ENCODE peak calls at places on chromosomes 16 and 17, in four cellular contexts. N is K562, Z is WTC11, X is H1. Y is an unnamed sample.
A peak's percentile ranks its signal among the peaks of the same experiment; 100 is the strongest.

GRCh38 chr17:76683921-76684745 is 26.6 kb downstream of the MXRA7 start:
- DNase-seq in N (no peak), Z (no peak), X (no peak), Y (no peak)

GRCh38 chr16:7090628-7091115 is 242.0 kb upstream of the RBFOX1 start:
- DNase-seq in N (no peak), Z (no peak), X (no peak), Y (no peak)

GRCh38 chr17:74856113-74856512 is 3.6 kb downstream of the GRIN2C start:
- DNase-seq in N (no peak), Z (no peak), X (no peak), Y (no peak)

GRCh38 chr16:1058216-1058615 is 14.3 kb upstream of the SSTR5 start:
- DNase-seq in N (no peak), Z (no peak), X (no peak), Y (no peak)

GRCh38 chr17:69286257-69286656 is 40.7 kb downstream of the ABCA5 start:
- DNase-seq in N (no peak), Z (no peak), X (no peak), Y (no peak)

GRCh38 chr17:41464682-41465081 is 2.5 kb downstream of the KRT32 start:
- DNase-seq in N (no peak), Z (no peak), X (no peak), Y (no peak)

GRCh38 chr17:38898291-38898679 is 27.1 kb upstream of the LASP1NB start:
- DNase-seq in N (no peak), Z (no peak), X (no peak), Y (no peak)

GRCh38 chr16:27189335-27189972 is 13.9 kb upstream of the KDM8 start:
- DNase-seq in N (no peak), Z (peak; percentile 50), X (peak; percentile 52), Y (no peak)

GRCh38 chr17:50128441-50129302 is 1.3 kb downstream of the SAMD14 start:
- DNase-seq in N (no peak), Z (peak; percentile 65), X (peak; percentile 84), Y (no peak)

GRCh38 chr16:87350681-87351319 is 32.8 kb downstream of the FBXO31 start:
- DNase-seq in N (no peak), Z (no peak), X (no peak), Y (no peak)

GRCh38 chr17:39229274-39229913 is 3.6 kb upstream of the STAC2 start:
- DNase-seq in N (no peak), Z (no peak), X (no peak), Y (no peak)

GRCh38 chr17:80279895-80280294 is 19.2 kb downstream of the RNF213 start:
- DNase-seq in N (no peak), Z (no peak), X (no peak), Y (no peak)

GRCh38 chr17:82242977-82243647 is 14.3 kb downstream of the SLC16A3 start:
- DNase-seq in N (no peak), Z (no peak), X (no peak), Y (no peak)

GRCh38 chr16:2949705-2950399 is 14.2 kb upstream of the KREMEN2 start:
- DNase-seq in N (no peak), Z (no peak), X (no peak), Y (no peak)

GRCh38 chr16:27795992-27796614 is 246.2 kb downstream of the KATNIP start:
- DNase-seq in N (peak; percentile 69), Z (peak; percentile 85), X (peak; percentile 91), Y (no peak)

GRCh38 chr16:23948949-23949392 is 113.2 kb downstream of the PRKCB start:
- DNase-seq in N (no peak), Z (no peak), X (no peak), Y (no peak)

GRCh38 chr17:4492762-4493561 is 5.7 kb upstream of the SPNS2 start:
- DNase-seq in N (peak; percentile 73), Z (peak; percentile 91), X (peak; percentile 91), Y (no peak)

GRCh38 chr17:9908649-9909042 is 3.6 kb upstream of the RCVRN start:
- DNase-seq in N (no peak), Z (no peak), X (no peak), Y (no peak)

GRCh38 chr16:75244844-75245758 is 6.3 kb downstream of the BCAR1 start:
- DNase-seq in N (no peak), Z (peak; percentile 68), X (no peak), Y (no peak)

GRCh38 chr17:58412910-58413630 is 4.3 kb downstream of the RNF43 start:
- DNase-seq in N (no peak), Z (no peak), X (no peak), Y (no peak)

GRCh38 chr16:9904526-9904925 is 277.7 kb downstream of the GRIN2A start:
- DNase-seq in N (no peak), Z (no peak), X (no peak), Y (no peak)

GRCh38 chr17:30415491-30415890 is 36.8 kb downstream of the CPD start:
- DNase-seq in N (no peak), Z (no peak), X (no peak), Y (no peak)

GRCh38 chr17:40058151-40058784 is 4.1 kb upstream of the MED24 start:
- DNase-seq in N (no peak), Z (no peak), X (no peak), Y (no peak)

GRCh38 chr17:75093543-75094158 is 5.9 kb downstream of the SLC16A5 start:
- DNase-seq in N (no peak), Z (no peak), X (no peak), Y (no peak)

GRCh38 chr17:66725956-66726355 is 109.0 kb upstream of the CACNG5 start:
- DNase-seq in N (no peak), Z (no peak), X (no peak), Y (no peak)

GRCh38 chr16:22190169-22191088 is 15.6 kb upstream of the EEF2K start:
- DNase-seq in N (peak; percentile 94), Z (peak; percentile 100), X (peak; percentile 100), Y (peak; percentile 98)

GRCh38 chr16:67230809-67231660 is 4.1 kb downstream of the TMEM208 start:
- DNase-seq in N (no peak), Z (no peak), X (no peak), Y (no peak)

GRCh38 chr17:54900457-54901229 is at the start of gene TOM1L1:
- DNase-seq in N (peak; percentile 82), Z (peak; percentile 81), X (peak; percentile 84), Y (no peak)

GRCh38 chr17:82237746-82238561 is 9.1 kb downstream of the SLC16A3 start:
- DNase-seq in N (no peak), Z (no peak), X (no peak), Y (no peak)

GRCh38 chr17:40678902-40679522 is 14.0 kb upstream of the KRT222 start:
- DNase-seq in N (no peak), Z (no peak), X (no peak), Y (no peak)

GRCh38 chr17:37490638-37491614 is 1.2 kb downstream of the DUSP14 start:
- DNase-seq in N (peak; percentile 55), Z (peak; percentile 41), X (peak; percentile 54), Y (no peak)

DNA sequence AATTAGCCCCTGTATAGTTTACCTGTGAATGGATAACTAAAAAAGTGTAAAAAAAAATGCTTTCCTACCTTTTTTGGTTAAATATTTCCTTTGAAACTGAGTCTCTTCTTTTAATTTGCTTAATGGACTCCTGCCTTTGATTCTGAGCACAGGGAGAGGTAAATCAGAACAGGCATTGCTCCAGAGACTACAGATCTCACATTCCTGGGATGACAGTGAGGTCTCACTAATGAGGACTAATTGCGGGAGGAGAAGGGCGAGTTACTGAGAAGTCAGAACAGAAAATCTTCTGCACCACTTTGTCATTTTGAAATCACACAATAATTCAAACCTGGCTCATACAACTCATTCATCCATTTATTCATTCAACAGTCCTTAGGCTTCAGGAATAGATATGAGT is 437.0 kb upstream of the ASIC2 start:
- DNase-seq in N (no peak), Z (no peak), X (no peak), Y (no peak)
- TF ChIP-seq CREB1 in N (no peak), Z (no peak), X (no peak), Y (no peak)

GRCh38 chr17:8123695-8124349 is at the start of gene HES7:
- DNase-seq in N (no peak), Z (peak; percentile 79), X (peak; percentile 84), Y (no peak)

GRCh38 chr17:8125196-8125946 is 1.5 kb upstream of the HES7 start:
- DNase-seq in N (peak; percentile 77), Z (peak; percentile 86), X (peak; percentile 99), Y (peak; percentile 64)

GRCh38 chr17:8126306-8127066 is 2.6 kb upstream of the HES7 start:
- DNase-seq in N (peak; percentile 71), Z (peak; percentile 60), X (peak; percentile 78), Y (no peak)

GRCh38 chr17:8124350-8125195 is 667 bp upstream of the HES7 start:
- DNase-seq in N (no peak), Z (no peak), X (peak; percentile 55), Y (no peak)

GRCh38 chr17:8125947-8126305 is 2.0 kb upstream of the HES7 start:
- DNase-seq in N (peak; percentile 39), Z (peak; percentile 74), X (no peak), Y (no peak)
- TF ChIP-seq CREB1 in N (no peak), Z (no peak), X (no peak), Y (no peak)

GRCh38 chr16:15899538-15900100 is 11.2 kb upstream of the CEP20 start:
- DNase-seq in N (peak; percentile 61), Z (no peak), X (no peak), Y (peak; percentile 65)
- TF ChIP-seq CREB1 in N (no peak), Z (no peak), X (no peak), Y (no peak)

GRCh38 chr17:63809970-63810369 is 17.3 kb upstream of the PSMC5 start:
- DNase-seq in N (no peak), Z (no peak), X (no peak), Y (no peak)
- TF ChIP-seq CREB1 in N (no peak), Z (no peak), X (no peak), Y (no peak)

GRCh38 chr17:77728871-77729270 is 229.6 kb upstream of the TNRC6C start:
- DNase-seq in N (no peak), Z (no peak), X (peak; percentile 19), Y (no peak)

GRCh38 chr17:77729587-77729986 is 228.9 kb upstream of the TNRC6C start:
- DNase-seq in N (no peak), Z (no peak), X (peak; percentile 28), Y (no peak)

GRCh38 chr17:77726549-77726957 is 231.9 kb upstream of the TNRC6C start:
- DNase-seq in N (no peak), Z (peak; percentile 7), X (peak; percentile 41), Y (no peak)

GRCh38 chr17:77727216-77727615 is 231.3 kb upstream of the TNRC6C start:
- DNase-seq in N (no peak), Z (no peak), X (peak; percentile 27), Y (no peak)

DNA sequence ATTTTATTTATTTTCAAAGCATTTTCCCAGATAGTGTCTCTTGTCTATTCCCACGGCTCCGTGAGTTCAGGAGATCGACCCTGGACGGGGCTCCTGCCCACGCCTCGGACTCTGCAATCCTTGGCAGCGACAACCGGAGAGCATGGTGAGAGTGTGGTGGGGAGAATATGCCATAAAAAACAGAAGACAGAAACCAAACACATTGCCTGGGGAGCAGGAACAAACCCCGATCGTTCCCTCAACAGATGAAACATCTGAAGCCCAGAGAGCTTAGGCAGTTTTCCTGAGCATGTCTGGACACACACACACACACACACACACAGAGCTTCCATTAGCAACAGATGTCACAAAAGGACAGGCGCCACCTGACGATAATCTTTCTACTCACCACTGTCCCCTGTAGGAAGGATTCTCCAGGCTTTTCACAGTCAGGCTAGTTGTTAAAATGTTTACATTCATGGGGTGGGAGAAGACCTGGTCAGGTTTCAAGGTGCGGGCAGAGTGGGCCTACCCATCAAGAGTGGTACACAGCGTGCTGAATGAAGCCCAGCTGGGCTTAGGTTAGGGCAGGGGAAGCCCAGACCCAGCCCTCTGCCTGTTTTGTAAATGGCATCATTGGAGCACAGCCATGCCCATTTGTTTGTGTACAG is 230.4 kb upstream of the TNRC6C start:
- DNase-seq in N (no peak), Z (no peak), X (peak; percentile 41), Y (no peak)
- TF ChIP-seq CREB1 in N (no peak), Z (no peak), X (no peak), Y (no peak)

Y was measured in GM12878.